ENCODE peak calls at places on chromosomes 11 and 22, in eight cellular contexts. B is IMR-90, P is HCT116, R is A549, K is HepG2, Y is K562, H is GM12878, O is SK-N-SH. T is an unnamed sample.

GRCh38 chr11:62573006-62573591 is 592 bp downstream of the EEF1G start:
- DNase-seq in B (no peak), P (no peak), R (no peak), K (no peak), Y (no peak), H (no peak), O (peak), T (no peak)

GRCh38 chr11:119222308-119222707 is 16.2 kb downstream of the CBL start:
- DNase-seq in B (peak), P (no peak), R (no peak), K (no peak), Y (no peak), H (no peak), O (peak), T (no peak)

GRCh38 chr11:77697865-77698264 is 60.3 kb upstream of the CLNS1A start:
- DNase-seq in B (no peak), P (no peak), R (no peak), K (no peak), Y (no peak), H (no peak), O (no peak), T (no peak)

GRCh38 chr11:69431893-69432738 is 49.3 kb upstream of the LINC01488 start:
- DNase-seq in B (no peak), P (no peak), R (no peak), K (no peak), Y (no peak), H (no peak), O (no peak), T (no peak)

GRCh38 chr11:94171693-94172440 is 43.2 kb downstream of the PANX1 start:
- DNase-seq in B (peak), P (peak), R (peak), K (peak), Y (peak), H (no peak), O (peak), T (peak)

GRCh38 chr11:75631086-75631694 is 37.6 kb downstream of the MAP6 start:
- DNase-seq in B (peak), P (no peak), R (no peak), K (no peak), Y (no peak), H (no peak), O (no peak), T (no peak)

GRCh38 chr11:96241351-96241841 is 101.6 kb downstream of the MAML2 start:
- DNase-seq in B (no peak), P (no peak), R (peak), K (peak), Y (no peak), H (no peak), O (no peak), T (no peak)

GRCh38 chr11:70610561-70610960 is 212.2 kb downstream of the CTTN start:
- DNase-seq in B (peak), P (no peak), R (no peak), K (no peak), Y (no peak), H (no peak), O (peak), T (no peak)

GRCh38 chr11:73273246-73273890 is 1.2 kb downstream of the P2RY6 start:
- DNase-seq in B (no peak), P (no peak), R (no peak), K (no peak), Y (no peak), H (no peak), O (peak), T (no peak)

GRCh38 chr11:59787816-59788215 is 22.8 kb downstream of the MRPL16 start:
- DNase-seq in B (peak), P (no peak), R (no peak), K (no peak), Y (no peak), H (no peak), O (no peak), T (no peak)

GRCh38 chr11:67640021-67640757 is 626 bp upstream of the TBX10 start:
- DNase-seq in B (peak), P (peak), R (peak), K (peak), Y (peak), H (no peak), O (peak), T (peak)

GRCh38 chr22:37023743-37024338 is 4.3 kb downstream of the MPST start:
- DNase-seq in B (no peak), P (no peak), R (no peak), K (peak), Y (no peak), H (no peak), O (no peak), T (no peak)

GRCh38 chr11:35618497-35619029 is 303 bp downstream of the FJX1 start:
- DNase-seq in B (peak), P (no peak), R (no peak), K (no peak), Y (peak), H (no peak), O (peak), T (no peak)

GRCh38 chr11:69337211-69337721 is 43.3 kb downstream of the MYEOV start:
- DNase-seq in B (peak), P (no peak), R (no peak), K (no peak), Y (no peak), H (peak), O (no peak), T (no peak)

GRCh38 chr11:123601136-123601535 is 53.3 kb downstream of the SCN3B start:
- DNase-seq in B (peak), P (no peak), R (no peak), K (no peak), Y (no peak), H (no peak), O (no peak), T (no peak)

DNA sequence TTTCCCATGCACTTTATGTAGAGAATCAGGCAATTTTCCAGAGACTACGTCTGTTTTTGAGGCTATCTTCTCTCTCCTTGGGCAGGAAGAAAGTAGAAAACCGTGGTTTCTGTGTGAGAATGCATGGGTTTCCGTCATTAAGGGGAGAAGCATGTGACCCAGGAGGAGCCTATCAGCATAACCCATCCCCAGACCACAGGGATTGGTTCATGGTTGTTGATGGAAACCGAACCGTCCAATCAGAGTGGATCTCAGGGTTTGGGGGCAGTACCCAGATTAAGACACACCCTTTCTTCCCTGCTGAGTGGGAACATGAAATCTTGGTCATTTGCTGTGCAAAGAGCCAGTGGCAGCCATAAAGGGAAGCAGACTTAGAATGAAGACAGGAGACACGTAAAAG is 517.8 kb downstream of the MN1 start:
- DNase-seq in B (peak), P (peak), R (no peak), K (no peak), Y (peak), H (no peak), O (no peak), T (no peak)
- TF ChIP-seq RAD21 in B (no peak), P (no peak), R (no peak), K (no peak), Y (no peak), H (no peak), O (no peak), T (no peak)

GRCh38 chr11:44241851-44242250 is 68.1 kb downstream of the ALX4 start:
- DNase-seq in B (no peak), P (no peak), R (no peak), K (no peak), Y (no peak), H (no peak), O (no peak), T (no peak)
- TF ChIP-seq RAD21 in B (no peak), P (no peak), R (no peak), K (no peak), Y (no peak), H (no peak), O (no peak), T (no peak)

GRCh38 chr11:13434247-13435205 is 28.5 kb downstream of the BTBD10 start:
- DNase-seq in B (peak), P (no peak), R (no peak), K (no peak), Y (no peak), H (no peak), O (no peak), T (no peak)
- TF ChIP-seq RAD21 in B (no peak), P (no peak), R (no peak), K (no peak), Y (no peak), H (no peak), O (no peak), T (no peak)

DNA sequence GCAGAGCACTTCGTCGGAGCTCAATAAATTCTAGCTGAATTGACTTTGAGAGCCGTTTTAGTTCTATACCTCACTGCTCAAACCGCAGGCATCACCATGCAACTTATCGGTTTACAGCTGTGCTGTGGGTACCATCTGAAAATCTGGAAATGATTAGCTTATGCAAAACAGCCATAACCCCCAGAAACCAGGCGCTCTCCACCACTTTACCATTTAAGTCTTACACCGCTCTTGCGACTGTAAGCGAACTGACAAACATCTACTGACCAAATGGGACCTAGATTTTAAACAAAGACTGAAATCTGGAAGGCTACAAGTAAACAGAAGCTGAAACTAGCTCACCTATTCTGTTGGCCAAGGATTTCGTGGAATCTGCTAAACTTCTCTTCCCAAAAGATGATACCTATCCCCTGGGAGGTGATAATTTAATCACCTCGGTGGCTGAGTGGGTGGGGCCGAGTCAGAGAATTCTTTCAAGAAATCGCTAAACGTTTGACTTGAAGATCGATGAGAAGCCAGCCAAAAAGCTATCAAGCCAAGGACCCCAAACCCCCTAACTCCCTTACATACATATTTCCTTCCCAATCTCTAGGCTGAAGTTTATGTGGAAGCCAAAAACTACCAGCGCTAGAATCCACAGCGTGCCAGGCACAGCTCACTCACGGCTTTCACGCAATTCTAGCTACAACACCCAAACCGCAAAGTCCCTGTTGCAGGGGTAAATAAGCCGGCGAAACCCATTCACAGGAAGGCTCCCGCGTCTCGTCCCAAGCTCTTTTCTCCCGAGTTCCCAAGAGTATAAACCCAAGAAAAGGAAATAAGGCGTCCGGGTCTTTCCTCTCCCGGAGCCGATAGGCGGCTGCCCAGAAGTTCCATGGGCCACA is 644 bp downstream of the SPTY2D1 start:
- DNase-seq in B (peak), P (no peak), R (no peak), K (no peak), Y (no peak), H (peak), O (peak), T (no peak)
- TF ChIP-seq RAD21 in B (no peak), P (no peak), R (no peak), K (no peak), Y (no peak), H (no peak), O (no peak), T (no peak)

DNA sequence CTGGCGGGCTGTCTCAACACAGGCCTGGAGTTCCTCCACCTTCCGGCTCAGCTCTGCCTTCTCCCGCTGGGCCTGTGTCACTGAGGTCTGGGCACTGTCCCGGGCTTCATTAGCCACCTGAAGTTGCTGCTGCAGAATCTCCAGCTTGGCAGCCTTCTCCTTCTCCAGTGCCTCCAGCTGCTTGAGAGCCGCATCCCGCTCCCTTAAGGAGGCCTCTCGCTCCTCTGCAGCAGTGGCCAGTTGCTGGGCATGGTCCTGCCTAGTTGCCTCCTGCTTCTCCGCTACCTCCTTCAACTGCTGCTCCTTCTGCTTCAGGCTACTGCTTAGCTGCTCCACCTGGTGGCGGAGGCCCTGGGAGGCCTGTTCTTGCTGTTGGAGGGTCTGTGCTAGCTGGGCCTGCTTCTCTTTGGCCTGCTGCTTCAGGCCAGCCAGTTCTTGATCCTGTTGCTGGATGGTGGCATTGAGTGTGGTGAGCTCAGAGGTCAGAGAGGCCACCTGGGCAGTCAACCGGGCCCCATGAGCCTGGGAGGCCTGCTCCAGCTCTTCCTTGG is 16.9 kb downstream of the IL18BP start:
- DNase-seq in B (peak), P (no peak), R (peak), K (peak), Y (no peak), H (no peak), O (no peak), T (no peak)
- TF ChIP-seq RAD21 in B (peak), P (peak), R (peak), K (no peak), Y (peak), H (peak), O (peak), T (peak)

DNA sequence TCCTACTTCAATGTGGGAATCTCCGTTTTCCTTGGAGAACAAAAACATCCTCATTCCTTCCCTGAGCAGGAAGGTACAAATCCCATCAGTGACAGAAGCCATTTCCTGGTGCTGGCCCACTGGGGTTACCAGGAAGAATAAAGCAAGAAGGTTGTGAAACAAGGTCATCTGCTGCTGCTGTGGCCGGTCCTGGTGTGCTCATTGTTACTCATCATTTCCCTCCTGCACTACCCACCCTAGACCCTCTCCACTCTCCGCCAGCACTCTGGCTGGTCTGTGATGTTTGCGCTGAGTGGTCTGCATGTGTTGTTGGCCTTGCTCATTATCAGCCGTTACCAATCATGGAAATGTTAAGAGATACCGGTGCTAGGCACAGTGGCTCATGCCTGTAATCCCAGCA is 37.0 kb downstream of the OSBP2 start:
- DNase-seq in B (no peak), P (no peak), R (no peak), K (no peak), Y (no peak), H (no peak), O (no peak), T (no peak)
- TF ChIP-seq RAD21 in B (no peak), P (no peak), R (no peak), K (no peak), Y (no peak), H (no peak), O (no peak), T (no peak)